ENCODE peak calls at places on chromosomes 16 and 17, in four cellular contexts. One of them, this sample, is unnamed.

GRCh38 chr16:61858996-61859395 is 177.2 kb downstream of the CDH8 start:
- DNase-seq in GM12878: no peak
- DNase-seq in HepG2: no peak
- DNase-seq in WTC11: no peak
- DNase-seq in this sample: no peak

GRCh38 chr16:5523794-5524193 is 426.2 kb upstream of the EEF2KMT start:
- DNase-seq in GM12878: no peak
- DNase-seq in HepG2: no peak
- DNase-seq in WTC11: no peak
- DNase-seq in this sample: no peak

GRCh38 chr17:55852734-55853133 is 101.9 kb downstream of the PCTP start:
- DNase-seq in HepG2: no peak
- DNase-seq in WTC11: no peak
- DNase-seq in GM12878: no peak
- DNase-seq in this sample: no peak

GRCh38 chr16:67749436-67750078 is 30.4 kb upstream of the GFOD2 start:
- DNase-seq in WTC11: no peak
- DNase-seq in GM12878: no peak
- DNase-seq in HepG2: no peak
- DNase-seq in this sample: no peak

GRCh38 chr16:85296859-85297698 is 184.8 kb upstream of the CIBAR2 start:
- DNase-seq in WTC11: peak
- DNase-seq in GM12878: no peak
- DNase-seq in HepG2: peak
- DNase-seq in this sample: peak

GRCh38 chr16:5938607-5939006 is 841.0 kb upstream of the EEF2KMT start:
- DNase-seq in HepG2: no peak
- DNase-seq in GM12878: no peak
- DNase-seq in WTC11: no peak
- DNase-seq in this sample: no peak

GRCh38 chr17:17855976-17856375 is 19.2 kb upstream of the SREBF1 start:
- DNase-seq in HepG2: no peak
- DNase-seq in GM12878: no peak
- DNase-seq in WTC11: no peak
- DNase-seq in this sample: no peak

GRCh38 chr17:11140028-11140427 is 101.0 kb upstream of the SHISA6 start:
- DNase-seq in GM12878: no peak
- DNase-seq in WTC11: no peak
- DNase-seq in HepG2: no peak
- DNase-seq in this sample: no peak

GRCh38 chr17:63498621-63499195 is 21.8 kb downstream of the ACE start:
- DNase-seq in GM12878: no peak
- DNase-seq in HepG2: peak
- DNase-seq in WTC11: no peak
- DNase-seq in this sample: no peak

GRCh38 chr17:55487727-55488436 is 23.4 kb downstream of the SMIM36 start:
- DNase-seq in HepG2: peak
- DNase-seq in GM12878: no peak
- DNase-seq in WTC11: no peak
- DNase-seq in this sample: no peak

GRCh38 chr17:5069724-5070123 is 8.5 kb upstream of the ZFP3 start:
- DNase-seq in HepG2: peak
- DNase-seq in GM12878: no peak
- DNase-seq in WTC11: no peak
- DNase-seq in this sample: no peak

GRCh38 chr16:58336332-58337089 is 41.7 kb upstream of the PRSS54 start:
- DNase-seq in GM12878: peak
- DNase-seq in WTC11: peak
- DNase-seq in HepG2: peak
- DNase-seq in this sample: peak

GRCh38 chr17:31789707-31790505 is 69.1 kb downstream of the COPRS start:
- DNase-seq in HepG2: no peak
- DNase-seq in GM12878: peak
- DNase-seq in WTC11: no peak
- DNase-seq in this sample: no peak

GRCh38 chr17:835263-835662 is 53.1 kb downstream of the MRM3 start:
- DNase-seq in HepG2: peak
- DNase-seq in WTC11: no peak
- DNase-seq in GM12878: no peak
- DNase-seq in this sample: no peak

DNA sequence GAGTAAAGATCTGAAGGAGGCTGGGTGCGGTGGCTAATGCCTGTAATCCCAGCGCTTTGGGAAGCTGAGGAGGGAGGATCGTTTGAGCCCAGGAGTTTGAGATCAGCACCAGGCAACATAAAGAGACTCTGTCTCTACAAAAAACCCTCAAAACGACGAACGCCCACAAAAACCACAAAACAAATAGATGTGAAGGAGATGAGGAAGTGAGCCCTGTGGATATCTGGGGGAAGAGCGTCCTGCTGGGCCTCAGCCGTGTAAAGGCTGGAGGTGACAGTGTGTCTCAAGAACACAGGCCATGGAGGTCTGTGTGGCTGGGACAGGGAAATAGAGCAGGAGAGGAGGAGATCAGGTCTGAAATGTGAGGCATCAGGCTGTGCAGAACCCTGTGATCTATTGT is 68.7 kb downstream of the ITFG1 start:
- DNase-seq in GM12878: peak
- DNase-seq in WTC11: no peak
- DNase-seq in HepG2: peak
- DNase-seq in this sample: no peak
- TF ChIP-seq ETV6 in GM12878: no peak
- TF ChIP-seq ETV6 in WTC11: no peak
- TF ChIP-seq ETV6 in HepG2: no peak
- TF ChIP-seq ETV6 in this sample: no peak

GRCh38 chr17:48162946-48163506 is 55.5 kb downstream of the SNX11 start:
- DNase-seq in WTC11: no peak
- DNase-seq in GM12878: no peak
- DNase-seq in HepG2: peak
- DNase-seq in this sample: no peak
- TF ChIP-seq ETV6 in WTC11: no peak
- TF ChIP-seq ETV6 in GM12878: no peak
- TF ChIP-seq ETV6 in HepG2: no peak
- TF ChIP-seq ETV6 in this sample: no peak

GRCh38 chr16:11016993-11017392 is 72.6 kb downstream of the CLEC16A start:
- DNase-seq in WTC11: no peak
- DNase-seq in GM12878: no peak
- DNase-seq in HepG2: peak
- DNase-seq in this sample: peak

GRCh38 chr16:11017499-11017898 is 73.1 kb downstream of the CLEC16A start:
- DNase-seq in GM12878: no peak
- DNase-seq in HepG2: no peak
- DNase-seq in WTC11: no peak
- DNase-seq in this sample: no peak

GRCh38 chr16:11015607-11016006 is 71.2 kb downstream of the CLEC16A start:
- DNase-seq in GM12878: no peak
- DNase-seq in HepG2: no peak
- DNase-seq in WTC11: no peak
- DNase-seq in this sample: no peak

GRCh38 chr16:11014159-11014558 is 69.8 kb downstream of the CLEC16A start:
- DNase-seq in GM12878: no peak
- DNase-seq in WTC11: no peak
- DNase-seq in HepG2: no peak
- DNase-seq in this sample: no peak

DNA sequence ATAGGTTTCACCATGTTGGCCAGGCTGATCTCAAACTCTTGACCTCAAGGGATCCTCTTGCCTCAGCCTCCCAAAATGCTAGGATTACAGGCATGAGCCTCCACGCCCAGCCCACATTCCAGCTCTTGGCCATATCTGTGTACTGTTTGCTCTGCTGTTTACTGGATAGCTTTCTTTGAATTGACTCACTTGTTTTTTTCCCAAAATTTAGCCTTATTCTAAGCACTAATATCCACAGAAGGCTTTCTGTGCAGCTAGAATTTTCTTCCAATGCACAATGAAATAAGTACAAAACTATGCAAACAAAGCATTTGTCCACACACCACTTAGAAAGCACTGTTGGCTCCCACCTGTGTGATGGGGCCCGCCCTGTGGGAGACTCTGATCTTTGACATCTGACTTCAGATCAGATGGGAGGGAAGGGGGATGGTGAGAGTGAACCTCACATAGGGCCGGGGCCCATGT is 72.2 kb downstream of the CLEC16A start:
- DNase-seq in WTC11: no peak
- DNase-seq in HepG2: peak
- DNase-seq in GM12878: no peak
- DNase-seq in this sample: no peak
- TF ChIP-seq ETV6 in WTC11: no peak
- TF ChIP-seq ETV6 in HepG2: no peak
- TF ChIP-seq ETV6 in GM12878: no peak
- TF ChIP-seq ETV6 in this sample: no peak

GRCh38 chr17:39082482-39082881 is 69.0 kb downstream of the PLXDC1 start:
- DNase-seq in GM12878: no peak
- DNase-seq in WTC11: no peak
- DNase-seq in HepG2: no peak
- DNase-seq in this sample: no peak
- TF ChIP-seq ETV6 in GM12878: no peak
- TF ChIP-seq ETV6 in WTC11: no peak
- TF ChIP-seq ETV6 in HepG2: no peak
- TF ChIP-seq ETV6 in this sample: no peak

GRCh38 chr17:8518858-8519257 is 83.2 kb downstream of the NDEL1 start:
- DNase-seq in GM12878: no peak
- DNase-seq in HepG2: no peak
- DNase-seq in WTC11: no peak
- DNase-seq in this sample: no peak
- TF ChIP-seq ETV6 in GM12878: no peak
- TF ChIP-seq ETV6 in HepG2: no peak
- TF ChIP-seq ETV6 in WTC11: no peak
- TF ChIP-seq ETV6 in this sample: no peak

DNA sequence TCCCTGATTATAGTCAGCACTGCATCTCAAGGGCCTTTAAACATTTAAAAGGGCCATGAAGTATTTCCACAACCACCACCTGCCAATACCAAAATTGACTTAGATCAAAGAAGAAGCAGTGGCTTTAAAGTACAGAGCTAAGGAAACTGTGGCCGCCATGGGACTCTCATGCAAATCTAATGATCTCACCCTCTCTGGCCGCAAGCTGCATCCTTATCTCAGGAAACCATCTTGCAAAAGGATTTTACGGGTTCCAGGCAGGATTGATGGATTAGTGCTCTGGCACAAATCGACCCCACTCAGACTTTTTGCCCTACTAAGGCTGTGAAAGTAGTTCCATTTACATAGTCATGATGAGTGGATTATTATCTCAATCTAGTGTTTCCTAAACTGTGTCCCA is 22.6 kb downstream of the CDRT4 start:
- DNase-seq in HepG2: no peak
- DNase-seq in WTC11: no peak
- DNase-seq in GM12878: no peak
- DNase-seq in this sample: peak
- TF ChIP-seq ETV6 in HepG2: no peak
- TF ChIP-seq ETV6 in WTC11: no peak
- TF ChIP-seq ETV6 in GM12878: no peak
- TF ChIP-seq ETV6 in this sample: no peak

GRCh38 chr17:81026266-81027036 is 8.5 kb upstream of the BAIAP2 start:
- DNase-seq in GM12878: no peak
- DNase-seq in HepG2: no peak
- DNase-seq in WTC11: no peak
- DNase-seq in this sample: no peak
- TF ChIP-seq ETV6 in GM12878: no peak
- TF ChIP-seq ETV6 in HepG2: no peak
- TF ChIP-seq ETV6 in WTC11: no peak
- TF ChIP-seq ETV6 in this sample: no peak

GRCh38 chr16:73873643-73874042 is 423.0 kb upstream of the PSMD7 start:
- DNase-seq in GM12878: no peak
- DNase-seq in WTC11: no peak
- DNase-seq in HepG2: no peak
- DNase-seq in this sample: no peak

GRCh38 chr16:73872856-73873255 is 423.8 kb upstream of the PSMD7 start:
- DNase-seq in HepG2: no peak
- DNase-seq in WTC11: no peak
- DNase-seq in GM12878: no peak
- DNase-seq in this sample: no peak

GRCh38 chr16:73877148-73877547 is 419.5 kb upstream of the PSMD7 start:
- DNase-seq in GM12878: no peak
- DNase-seq in HepG2: no peak
- DNase-seq in WTC11: no peak
- DNase-seq in this sample: no peak

GRCh38 chr16:73879621-73880020 is 417.0 kb upstream of the PSMD7 start:
- DNase-seq in GM12878: no peak
- DNase-seq in WTC11: no peak
- DNase-seq in HepG2: no peak
- DNase-seq in this sample: no peak

GRCh38 chr16:73878616-73879015 is 418.0 kb upstream of the PSMD7 start:
- DNase-seq in HepG2: peak
- DNase-seq in GM12878: peak
- DNase-seq in WTC11: no peak
- DNase-seq in this sample: no peak
- TF ChIP-seq ETV6 in HepG2: no peak
- TF ChIP-seq ETV6 in GM12878: no peak
- TF ChIP-seq ETV6 in WTC11: no peak
- TF ChIP-seq ETV6 in this sample: no peak